ENCODE peak calls at places on chromosome 21, in four cellular contexts. V is non-pigmented ciliary epithelial cell, T is IMR-90, C is NCI-H226. M is an unnamed sample.

GRCh38 chr21:34926784-34927548 is 122.1 kb downstream of the RUNX1 start:
- DNase-seq in C (no peak), T (peak), V (no peak), M (no peak)

GRCh38 chr21:41169701-41170100 is 1.7 kb downstream of the BACE2 start:
- DNase-seq in V (no peak), C (no peak), T (no peak), M (no peak)

GRCh38 chr21:39504230-39504629 is 52.5 kb downstream of the SH3BGR start:
- DNase-seq in T (no peak), V (no peak), C (no peak), M (no peak)

GRCh38 chr21:25518491-25518911 is 88.8 kb downstream of the MRPL39 start:
- DNase-seq in V (no peak), T (no peak), C (peak), M (no peak)

GRCh38 chr21:29938968-29939858 is 583 bp downstream of the GRIK1 start:
- DNase-seq in T (no peak), V (no peak), C (no peak), M (no peak)

GRCh38 chr21:44869860-44870747 is 3.4 kb downstream of the PTTG1IP start:
- DNase-seq in T (peak), V (peak), C (peak), M (no peak)

GRCh38 chr21:45592208-45592619 is 50.0 kb upstream of the SLC19A1 start:
- DNase-seq in C (no peak), T (no peak), V (no peak), M (no peak)

GRCh38 chr21:43211085-43212071 is 42.6 kb downstream of the CRYAA start:
- DNase-seq in T (no peak), C (no peak), V (no peak), M (peak)

GRCh38 chr21:45471229-45472052 is 66.5 kb downstream of the COL18A1 start:
- DNase-seq in V (peak), C (peak), T (peak), M (no peak)

GRCh38 chr21:23402929-23403520 is 2204.3 kb downstream of the MRPL39 start:
- DNase-seq in T (no peak), V (no peak), C (no peak), M (no peak)

GRCh38 chr21:31659286-31660133 is at the start of gene SOD1:
- DNase-seq in T (peak), V (peak), C (peak), M (peak)

GRCh38 chr21:35508389-35508888 is 459.3 kb upstream of the RUNX1 start:
- DNase-seq in T (peak), V (no peak), C (peak), M (peak)

GRCh38 chr21:42543106-42543847 is 29.6 kb downstream of the SLC37A1 start:
- DNase-seq in T (no peak), C (no peak), V (no peak), M (no peak)

M was measured in CD14-positive monocyte.